ENCODE peak calls at places on chromosomes 12 and 14, in seven cellular contexts. R, Q, I, F, J, X and O are unnamed samples.

GRCh38 chr12:95718001-95718400 is 72.6 kb downstream of the NTN4 start:
- DNase-seq in Q (no peak), X (no peak), I (no peak), J (no peak), F (no peak), R (no peak), O (no peak)

GRCh38 chr12:66035289-66035961 is 95.1 kb downstream of the LLPH start:
- DNase-seq in X (no peak), Q (peak; percentile 61), I (no peak), J (peak; percentile 27), F (no peak), R (peak; percentile 24), O (peak; percentile 20)

GRCh38 chr12:91178139-91178561 is 4.5 kb downstream of the DCN start:
- DNase-seq in X (no peak), I (no peak), F (no peak), Q (peak; percentile 62), R (peak; percentile 13), J (no peak), O (no peak)

GRCh38 chr12:27637524-27637923 is 58.7 kb upstream of the REP15 start:
- DNase-seq in X (no peak), I (no peak), F (no peak), Q (no peak), R (no peak), J (no peak), O (no peak)

GRCh38 chr12:95820096-95820703 is 29.6 kb upstream of the NTN4 start:
- DNase-seq in X (peak; percentile 62), J (peak; percentile 62), F (no peak), R (peak; percentile 73), Q (peak; percentile 62), I (no peak), O (no peak)

GRCh38 chr12:61367281-61367785 is 892.9 kb upstream of the USP15 start:
- DNase-seq in I (no peak), Q (no peak), F (no peak), X (no peak), R (no peak), J (no peak), O (no peak)

GRCh38 chr12:123815968-123816367 is 53.9 kb downstream of the DNAH10 start:
- DNase-seq in J (no peak), R (no peak), F (no peak), I (no peak), Q (no peak), X (no peak), O (no peak)

GRCh38 chr14:23378612-23379220 is 1.9 kb downstream of the CMTM5 start:
- DNase-seq in I (no peak), R (no peak), X (no peak), Q (no peak), J (no peak), F (no peak), O (no peak)

GRCh38 chr12:26056335-26056734 is 68.5 kb downstream of the BHLHE41 start:
- DNase-seq in Q (peak; percentile 59), F (no peak), J (no peak), R (no peak), I (no peak), X (no peak), O (no peak)

GRCh38 chr14:104694991-104695659 is 5.7 kb downstream of the INF2 start:
- DNase-seq in R (no peak), X (no peak), F (peak; percentile 58), Q (no peak), I (no peak), J (no peak), O (no peak)

GRCh38 chr12:65500121-65500846 is 221.8 kb downstream of the MSRB3 start:
- DNase-seq in I (no peak), J (no peak), Q (peak; percentile 71), R (no peak), F (no peak), X (peak; percentile 23), O (no peak)

GRCh38 chr12:47377414-47378221 is 297.9 kb upstream of the AMIGO2 start:
- DNase-seq in F (no peak), I (peak; percentile 67), J (peak; percentile 95), X (peak; percentile 84), R (peak; percentile 97), Q (peak; percentile 100), O (no peak)

GRCh38 chr14:93171366-93171765 is 13.3 kb downstream of the MOAP1 start:
- DNase-seq in I (no peak), J (no peak), F (no peak), X (no peak), R (no peak), Q (peak; percentile 19), O (no peak)

GRCh38 chr14:33646692-33647260 is 304.1 kb downstream of the EGLN3 start:
- DNase-seq in Q (peak; percentile 49), R (no peak), X (peak; percentile 12), F (no peak), I (no peak), J (peak; percentile 14), O (no peak)

GRCh38 chr14:102554835-102555819 is 37.3 kb upstream of the RCOR1 start:
- DNase-seq in R (no peak), J (peak; percentile 66), I (peak; percentile 46), X (no peak), F (peak; percentile 69), Q (no peak), O (peak; percentile 61)

GRCh38 chr14:67241416-67242362 is at the start of gene PALS1:
- DNase-seq in Q (peak; percentile 88), R (peak; percentile 59), I (peak; percentile 48), X (peak; percentile 83), F (peak; percentile 66), J (peak; percentile 69), O (no peak)

GRCh38 chr14:55749201-55749812 is 169.3 kb downstream of the KTN1 start:
- DNase-seq in I (no peak), J (no peak), X (no peak), R (no peak), F (no peak), Q (peak; percentile 15), O (no peak)

GRCh38 chr12:67437011-67437410 is 167.9 kb downstream of the CAND1 start:
- DNase-seq in R (no peak), I (no peak), Q (no peak), F (no peak), X (no peak), J (no peak), O (no peak)

GRCh38 chr14:67815573-67816235 is 686 bp downstream of the ZFYVE26 start:
- DNase-seq in I (no peak), R (no peak), F (no peak), J (peak; percentile 40), Q (peak; percentile 62), X (no peak), O (peak; percentile 25)

GRCh38 chr12:105935106-105935505 is 203.6 kb downstream of the NUAK1 start:
- DNase-seq in I (no peak), R (no peak), F (no peak), J (no peak), X (no peak), Q (peak; percentile 29), O (no peak)

GRCh38 chr14:60151715-60152114 is 13.5 kb downstream of the DHRS7 start:
- DNase-seq in J (peak; percentile 93), F (peak; percentile 66), I (peak; percentile 71), Q (peak; percentile 92), R (peak; percentile 88), X (peak; percentile 99), O (peak; percentile 44)

GRCh38 chr12:95851609-95852008 is 7.1 kb upstream of the SNRPF start:
- DNase-seq in R (no peak), J (no peak), I (no peak), Q (no peak), F (no peak), X (no peak), O (no peak)

GRCh38 chr14:34981743-34982420 is 910 bp upstream of the SRP54 start:
- DNase-seq in F (no peak), J (peak; percentile 11), R (no peak), I (peak; percentile 31), Q (peak; percentile 50), X (no peak), O (peak; percentile 51)

GRCh38 chr12:42539696-42540095 is 49.9 kb downstream of the PRICKLE1 start:
- DNase-seq in R (no peak), I (no peak), X (no peak), F (no peak), Q (no peak), J (peak; percentile 15), O (no peak)

GRCh38 chr14:33717866-33718265 is 233.0 kb downstream of the EGLN3 start:
- DNase-seq in J (no peak), Q (no peak), R (no peak), I (no peak), X (no peak), F (no peak), O (no peak)

GRCh38 chr12:133156125-133156690 is 25.1 kb upstream of the ZNF268 start:
- DNase-seq in Q (no peak), I (no peak), X (no peak), J (no peak), R (no peak), F (no peak), O (no peak)

GRCh38 chr12:103279444-103279843 is 216.3 kb downstream of the C12orf42 start:
- DNase-seq in J (no peak), X (no peak), Q (no peak), R (no peak), I (no peak), F (peak; percentile 14), O (no peak)

GRCh38 chr14:99481745-99482099 is 513 bp downstream of the CCNK start:
- DNase-seq in Q (peak; percentile 39), I (no peak), J (peak; percentile 44), F (peak; percentile 36), R (no peak), X (no peak), O (no peak)

GRCh38 chr14:103390605-103391004 is 5.4 kb downstream of the MARK3 start:
- DNase-seq in X (no peak), J (no peak), R (no peak), F (no peak), I (no peak), Q (no peak), O (no peak)